ENCODE peak calls at places on chromosomes 6 and 20, in six cellular contexts. One of them, this sample, is unnamed.

GRCh38 chr20:47274449-47275108 is 81.9 kb downstream of the ZMYND8 start:
- DNase-seq in fibroblast of mammary gland: peak
- DNase-seq in GM06990: peak
- DNase-seq in body of pancreas: peak
- DNase-seq in AG10803: peak
- DNase-seq in neural progenitor cell: no peak
- DNase-seq in this sample: peak

GRCh38 chr6:81613606-81614005 is 138.9 kb downstream of the TENT5A start:
- DNase-seq in fibroblast of mammary gland: peak
- DNase-seq in GM06990: no peak
- DNase-seq in body of pancreas: no peak
- DNase-seq in AG10803: peak
- DNase-seq in neural progenitor cell: no peak
- DNase-seq in this sample: peak

GRCh38 chr20:15760217-15760567 is 813.1 kb downstream of the KIF16B start:
- DNase-seq in fibroblast of mammary gland: no peak
- DNase-seq in GM06990: no peak
- DNase-seq in body of pancreas: no peak
- DNase-seq in AG10803: no peak
- DNase-seq in neural progenitor cell: no peak
- DNase-seq in this sample: no peak

GRCh38 chr6:24340998-24341934 is 16.6 kb downstream of the DCDC2 start:
- DNase-seq in fibroblast of mammary gland: no peak
- DNase-seq in GM06990: no peak
- DNase-seq in body of pancreas: peak
- DNase-seq in AG10803: no peak
- DNase-seq in neural progenitor cell: no peak
- DNase-seq in this sample: no peak

GRCh38 chr6:161186173-161186769 is 87.6 kb downstream of the AGPAT4 start:
- DNase-seq in fibroblast of mammary gland: peak
- DNase-seq in GM06990: no peak
- DNase-seq in body of pancreas: peak
- DNase-seq in AG10803: peak
- DNase-seq in neural progenitor cell: no peak
- DNase-seq in this sample: peak

GRCh38 chr6:124924333-124924759 is 37.9 kb upstream of the RNF217 start:
- DNase-seq in fibroblast of mammary gland: no peak
- DNase-seq in GM06990: no peak
- DNase-seq in body of pancreas: no peak
- DNase-seq in AG10803: peak
- DNase-seq in neural progenitor cell: no peak
- DNase-seq in this sample: no peak

GRCh38 chr6:143027058-143027457 is 33.6 kb upstream of the AIG1 start:
- DNase-seq in fibroblast of mammary gland: peak
- DNase-seq in GM06990: no peak
- DNase-seq in body of pancreas: peak
- DNase-seq in AG10803: peak
- DNase-seq in neural progenitor cell: peak
- DNase-seq in this sample: peak

GRCh38 chr20:44309763-44310663 is 989 bp downstream of the FITM2 start:
- DNase-seq in fibroblast of mammary gland: peak
- DNase-seq in GM06990: no peak
- DNase-seq in body of pancreas: peak
- DNase-seq in AG10803: peak
- DNase-seq in neural progenitor cell: peak
- DNase-seq in this sample: peak

GRCh38 chr20:44005661-44006060 is 91.0 kb downstream of the TOX2 start:
- DNase-seq in fibroblast of mammary gland: no peak
- DNase-seq in GM06990: no peak
- DNase-seq in body of pancreas: no peak
- DNase-seq in AG10803: no peak
- DNase-seq in neural progenitor cell: no peak
- DNase-seq in this sample: no peak

GRCh38 chr6:33197431-33198048 is 2.9 kb downstream of the RXRB start:
- DNase-seq in fibroblast of mammary gland: peak
- DNase-seq in GM06990: peak
- DNase-seq in body of pancreas: peak
- DNase-seq in AG10803: peak
- DNase-seq in neural progenitor cell: peak
- DNase-seq in this sample: peak

GRCh38 chr20:13338999-13339411 is 117.9 kb downstream of the ISM1 start:
- DNase-seq in fibroblast of mammary gland: no peak
- DNase-seq in GM06990: no peak
- DNase-seq in body of pancreas: no peak
- DNase-seq in AG10803: no peak
- DNase-seq in neural progenitor cell: no peak
- DNase-seq in this sample: no peak

GRCh38 chr6:145631374-145631773 is 103.9 kb downstream of the EPM2A start:
- DNase-seq in fibroblast of mammary gland: no peak
- DNase-seq in GM06990: no peak
- DNase-seq in body of pancreas: no peak
- DNase-seq in AG10803: no peak
- DNase-seq in neural progenitor cell: no peak
- DNase-seq in this sample: no peak

GRCh38 chr6:134171517-134171916 is 119.1 kb upstream of the SLC2A12 start:
- DNase-seq in fibroblast of mammary gland: peak
- DNase-seq in GM06990: no peak
- DNase-seq in body of pancreas: no peak
- DNase-seq in AG10803: peak
- DNase-seq in neural progenitor cell: no peak
- DNase-seq in this sample: peak
- H3K4me3 ChIP-seq in fibroblast of mammary gland: peak
- H3K4me3 ChIP-seq in GM06990: no peak
- H3K4me3 ChIP-seq in body of pancreas: peak
- H3K4me3 ChIP-seq in AG10803: peak
- H3K4me3 ChIP-seq in neural progenitor cell: no peak
- H3K4me3 ChIP-seq in this sample: peak

GRCh38 chr6:150755042-150755441 is 110.5 kb upstream of the MTHFD1L start:
- DNase-seq in fibroblast of mammary gland: no peak
- DNase-seq in GM06990: no peak
- DNase-seq in body of pancreas: no peak
- DNase-seq in AG10803: no peak
- DNase-seq in neural progenitor cell: no peak
- DNase-seq in this sample: no peak
- TF ChIP-seq CTCF in fibroblast of mammary gland: no peak
- TF ChIP-seq CTCF in GM06990: no peak
- TF ChIP-seq CTCF in body of pancreas: no peak
- TF ChIP-seq CTCF in AG10803: no peak
- TF ChIP-seq CTCF in neural progenitor cell: no peak
- TF ChIP-seq CTCF in this sample: no peak

GRCh38 chr20:62622178-62622876 is 20.0 kb upstream of the SLCO4A1 start:
- DNase-seq in fibroblast of mammary gland: no peak
- DNase-seq in GM06990: no peak
- DNase-seq in body of pancreas: no peak
- DNase-seq in AG10803: no peak
- DNase-seq in neural progenitor cell: no peak
- DNase-seq in this sample: no peak
- H3K4me3 ChIP-seq in fibroblast of mammary gland: no peak
- H3K4me3 ChIP-seq in GM06990: no peak
- H3K4me3 ChIP-seq in body of pancreas: no peak
- H3K4me3 ChIP-seq in AG10803: no peak
- H3K4me3 ChIP-seq in neural progenitor cell: no peak
- H3K4me3 ChIP-seq in this sample: no peak

GRCh38 chr6:31700716-31701401 is 2.3 kb downstream of the ABHD16A start:
- DNase-seq in fibroblast of mammary gland: no peak
- DNase-seq in GM06990: no peak
- DNase-seq in body of pancreas: no peak
- DNase-seq in AG10803: no peak
- DNase-seq in neural progenitor cell: no peak
- DNase-seq in this sample: no peak
- TF ChIP-seq CTCF in fibroblast of mammary gland: no peak
- TF ChIP-seq CTCF in GM06990: no peak
- TF ChIP-seq CTCF in body of pancreas: no peak
- TF ChIP-seq CTCF in AG10803: no peak
- TF ChIP-seq CTCF in neural progenitor cell: no peak
- TF ChIP-seq CTCF in this sample: no peak

GRCh38 chr6:20020526-20020925 is 183.4 kb downstream of the ID4 start:
- DNase-seq in fibroblast of mammary gland: no peak
- DNase-seq in GM06990: no peak
- DNase-seq in body of pancreas: no peak
- DNase-seq in AG10803: no peak
- DNase-seq in neural progenitor cell: no peak
- DNase-seq in this sample: no peak

GRCh38 chr6:20024979-20025378 is 187.3 kb downstream of the MBOAT1 start:
- DNase-seq in fibroblast of mammary gland: no peak
- DNase-seq in GM06990: no peak
- DNase-seq in body of pancreas: no peak
- DNase-seq in AG10803: no peak
- DNase-seq in neural progenitor cell: no peak
- DNase-seq in this sample: no peak

GRCh38 chr6:20025681-20026080 is 186.6 kb downstream of the MBOAT1 start:
- DNase-seq in fibroblast of mammary gland: no peak
- DNase-seq in GM06990: no peak
- DNase-seq in body of pancreas: no peak
- DNase-seq in AG10803: no peak
- DNase-seq in neural progenitor cell: no peak
- DNase-seq in this sample: no peak

GRCh38 chr6:20021795-20022194 is 184.6 kb downstream of the ID4 start:
- DNase-seq in fibroblast of mammary gland: no peak
- DNase-seq in GM06990: no peak
- DNase-seq in body of pancreas: no peak
- DNase-seq in AG10803: no peak
- DNase-seq in neural progenitor cell: no peak
- DNase-seq in this sample: no peak

GRCh38 chr6:20024316-20024673 is 187.1 kb downstream of the ID4 start:
- DNase-seq in fibroblast of mammary gland: no peak
- DNase-seq in GM06990: no peak
- DNase-seq in body of pancreas: no peak
- DNase-seq in AG10803: no peak
- DNase-seq in neural progenitor cell: no peak
- DNase-seq in this sample: no peak
- H3K4me3 ChIP-seq in fibroblast of mammary gland: no peak
- H3K4me3 ChIP-seq in GM06990: no peak
- H3K4me3 ChIP-seq in body of pancreas: no peak
- H3K4me3 ChIP-seq in AG10803: no peak
- H3K4me3 ChIP-seq in neural progenitor cell: no peak
- H3K4me3 ChIP-seq in this sample: no peak

GRCh38 chr6:56297022-56297995 is 49.9 kb upstream of the COL21A1 start:
- DNase-seq in fibroblast of mammary gland: no peak
- DNase-seq in GM06990: no peak
- DNase-seq in body of pancreas: no peak
- DNase-seq in AG10803: no peak
- DNase-seq in neural progenitor cell: no peak
- DNase-seq in this sample: peak

GRCh38 chr6:56293756-56294155 is 46.4 kb upstream of the COL21A1 start:
- DNase-seq in fibroblast of mammary gland: no peak
- DNase-seq in GM06990: no peak
- DNase-seq in body of pancreas: no peak
- DNase-seq in AG10803: no peak
- DNase-seq in neural progenitor cell: no peak
- DNase-seq in this sample: no peak

GRCh38 chr6:56288347-56288746 is 41.0 kb upstream of the COL21A1 start:
- DNase-seq in fibroblast of mammary gland: no peak
- DNase-seq in GM06990: no peak
- DNase-seq in body of pancreas: no peak
- DNase-seq in AG10803: no peak
- DNase-seq in neural progenitor cell: no peak
- DNase-seq in this sample: no peak

GRCh38 chr6:56291278-56291917 is 44.0 kb upstream of the COL21A1 start:
- DNase-seq in fibroblast of mammary gland: no peak
- DNase-seq in GM06990: no peak
- DNase-seq in body of pancreas: no peak
- DNase-seq in AG10803: no peak
- DNase-seq in neural progenitor cell: no peak
- DNase-seq in this sample: peak

GRCh38 chr6:56292505-56293181 is 45.3 kb upstream of the COL21A1 start:
- DNase-seq in fibroblast of mammary gland: peak
- DNase-seq in GM06990: no peak
- DNase-seq in body of pancreas: peak
- DNase-seq in AG10803: peak
- DNase-seq in neural progenitor cell: peak
- DNase-seq in this sample: peak
- TF ChIP-seq CTCF in fibroblast of mammary gland: peak
- TF ChIP-seq CTCF in GM06990: peak
- TF ChIP-seq CTCF in body of pancreas: peak
- TF ChIP-seq CTCF in AG10803: peak
- TF ChIP-seq CTCF in neural progenitor cell: peak
- TF ChIP-seq CTCF in this sample: peak

GRCh38 chr6:32087574-32088486 is 21.3 kb downstream of the TNXB start:
- DNase-seq in fibroblast of mammary gland: peak
- DNase-seq in GM06990: peak
- DNase-seq in body of pancreas: peak
- DNase-seq in AG10803: peak
- DNase-seq in neural progenitor cell: peak
- DNase-seq in this sample: peak
- H3K4me3 ChIP-seq in fibroblast of mammary gland: no peak
- H3K4me3 ChIP-seq in GM06990: no peak
- H3K4me3 ChIP-seq in body of pancreas: no peak
- H3K4me3 ChIP-seq in AG10803: no peak
- H3K4me3 ChIP-seq in neural progenitor cell: peak
- H3K4me3 ChIP-seq in this sample: no peak

This sample was measured in fibroblast of pulmonary artery.